ENCODE peak calls at places on chromosomes 3 and 15, in five cellular contexts. One of them, this sample, is unnamed.

GRCh38 chr3:39013289-39013688 is 38.5 kb downstream of the SCN11A start:
- DNase-seq in RKO: no peak
- DNase-seq in Panc1: no peak
- DNase-seq in NCI-H526: no peak
- DNase-seq in A172: peak; percentile 36
- DNase-seq in this sample: no peak

GRCh38 chr3:147838650-147839049 is 429.5 kb downstream of the ZIC1 start:
- DNase-seq in RKO: peak; percentile 3
- DNase-seq in Panc1: no peak
- DNase-seq in NCI-H526: no peak
- DNase-seq in A172: no peak
- DNase-seq in this sample: no peak

GRCh38 chr15:84938726-84939125 is 42.9 kb upstream of the PDE8A start:
- DNase-seq in RKO: no peak
- DNase-seq in Panc1: no peak
- DNase-seq in NCI-H526: no peak
- DNase-seq in A172: no peak
- DNase-seq in this sample: no peak

GRCh38 chr3:85270488-85270887 is 311.7 kb downstream of the CADM2 start:
- DNase-seq in RKO: no peak
- DNase-seq in Panc1: no peak
- DNase-seq in NCI-H526: no peak
- DNase-seq in A172: no peak
- DNase-seq in this sample: no peak

GRCh38 chr3:37861540-37862051 is at the start of gene CTDSPL:
- DNase-seq in RKO: peak; percentile 37
- DNase-seq in Panc1: no peak
- DNase-seq in NCI-H526: no peak
- DNase-seq in A172: no peak
- DNase-seq in this sample: no peak

GRCh38 chr3:62238431-62238830 is 134.9 kb downstream of the FEZF2 start:
- DNase-seq in RKO: no peak
- DNase-seq in Panc1: no peak
- DNase-seq in NCI-H526: no peak
- DNase-seq in A172: no peak
- DNase-seq in this sample: no peak

GRCh38 chr15:74817370-74817737 is 4.7 kb downstream of the LMAN1L start:
- DNase-seq in RKO: no peak
- DNase-seq in Panc1: no peak
- DNase-seq in NCI-H526: no peak
- DNase-seq in A172: peak; percentile 29
- DNase-seq in this sample: no peak

GRCh38 chr15:43911235-43911661 is 84.4 kb downstream of the WDR76 start:
- DNase-seq in RKO: peak; percentile 48
- DNase-seq in Panc1: peak; percentile 41
- DNase-seq in NCI-H526: no peak
- DNase-seq in A172: peak; percentile 91
- DNase-seq in this sample: no peak

GRCh38 chr3:39765575-39765974 is 43.8 kb upstream of the MYRIP start:
- DNase-seq in RKO: no peak
- DNase-seq in Panc1: no peak
- DNase-seq in NCI-H526: no peak
- DNase-seq in A172: no peak
- DNase-seq in this sample: no peak

GRCh38 chr3:124620600-124621063 is 109.6 kb upstream of the UMPS start:
- DNase-seq in RKO: peak; percentile 28
- DNase-seq in Panc1: no peak
- DNase-seq in NCI-H526: no peak
- DNase-seq in A172: peak; percentile 75
- DNase-seq in this sample: no peak

GRCh38 chr3:73546961-73547360 is 77.8 kb downstream of the PDZRN3 start:
- DNase-seq in RKO: no peak
- DNase-seq in Panc1: no peak
- DNase-seq in NCI-H526: no peak
- DNase-seq in A172: peak; percentile 15
- DNase-seq in this sample: no peak

GRCh38 chr3:138093721-138094120 is 21.7 kb downstream of the DZIP1L start:
- DNase-seq in RKO: no peak
- DNase-seq in Panc1: no peak
- DNase-seq in NCI-H526: no peak
- DNase-seq in A172: no peak
- DNase-seq in this sample: no peak

GRCh38 chr3:156404217-156404616 is 150.7 kb downstream of the SSR3 start:
- DNase-seq in RKO: no peak
- DNase-seq in Panc1: no peak
- DNase-seq in NCI-H526: no peak
- DNase-seq in A172: no peak
- DNase-seq in this sample: no peak

GRCh38 chr15:96285306-96285705 is 45.2 kb upstream of the NR2F2 start:
- DNase-seq in RKO: no peak
- DNase-seq in Panc1: no peak
- DNase-seq in NCI-H526: no peak
- DNase-seq in A172: peak; percentile 54
- DNase-seq in this sample: no peak

GRCh38 chr3:157789162-157789561 is 285.9 kb upstream of the VEPH1 start:
- DNase-seq in RKO: no peak
- DNase-seq in Panc1: no peak
- DNase-seq in NCI-H526: no peak
- DNase-seq in A172: peak; percentile 37
- DNase-seq in this sample: no peak

GRCh38 chr15:71817351-71817750 is 7.0 kb downstream of the NR2E3 start:
- DNase-seq in RKO: no peak
- DNase-seq in Panc1: no peak
- DNase-seq in NCI-H526: no peak
- DNase-seq in A172: no peak
- DNase-seq in this sample: no peak

GRCh38 chr3:133851266-133851906 is 44.3 kb downstream of the RAB6B start:
- DNase-seq in RKO: no peak
- DNase-seq in Panc1: no peak
- DNase-seq in NCI-H526: no peak
- DNase-seq in A172: no peak
- DNase-seq in this sample: no peak

GRCh38 chr15:45648521-45649200 is 13.8 kb downstream of the SQOR start:
- DNase-seq in RKO: peak; percentile 63
- DNase-seq in Panc1: no peak
- DNase-seq in NCI-H526: no peak
- DNase-seq in A172: peak; percentile 47
- DNase-seq in this sample: no peak

GRCh38 chr3:13537926-13538325 is 11.0 kb upstream of the FBLN2 start:
- DNase-seq in RKO: peak; percentile 10
- DNase-seq in Panc1: peak; percentile 18
- DNase-seq in NCI-H526: no peak
- DNase-seq in A172: peak; percentile 100
- DNase-seq in this sample: no peak

GRCh38 chr15:48143856-48144255 is 23.1 kb downstream of the SLC24A5 start:
- DNase-seq in RKO: no peak
- DNase-seq in Panc1: no peak
- DNase-seq in NCI-H526: no peak
- DNase-seq in A172: peak; percentile 19
- DNase-seq in this sample: no peak

GRCh38 chr3:99842826-99843589 is 25.3 kb downstream of the CMSS1 start:
- DNase-seq in RKO: peak; percentile 68
- DNase-seq in Panc1: no peak
- DNase-seq in NCI-H526: no peak
- DNase-seq in A172: peak; percentile 49
- DNase-seq in this sample: no peak

GRCh38 chr3:5015056-5015455 is 35.8 kb downstream of the BHLHE40 start:
- DNase-seq in RKO: no peak
- DNase-seq in Panc1: no peak
- DNase-seq in NCI-H526: no peak
- DNase-seq in A172: no peak
- DNase-seq in this sample: no peak

This sample was measured in cerebellar nuclear complex.